ENCODE peak calls at places on chromosomes 7 and 10, in ten cellular contexts. One of them, this sample, is unnamed.

GRCh38 chr7:139059905-139060304 is 24.1 kb upstream of the ZC3HAV1L start:
- DNase-seq in ovary: no peak
- DNase-seq in IMR-90: no peak
- DNase-seq in left lung: no peak
- DNase-seq in substantia nigra: no peak
- DNase-seq in CD4-positive, alpha-beta T cell: no peak
- DNase-seq in PC-3: no peak
- DNase-seq in AG04450: no peak
- DNase-seq in iPS DF 6.9: no peak
- DNase-seq in GM23338: no peak
- DNase-seq in this sample: no peak

GRCh38 chr7:7817748-7818147 is 99.3 kb upstream of the RPA3 start:
- DNase-seq in CD4-positive, alpha-beta T cell: no peak
- DNase-seq in ovary: no peak
- DNase-seq in left lung: no peak
- DNase-seq in iPS DF 6.9: no peak
- DNase-seq in AG04450: no peak
- DNase-seq in IMR-90: no peak
- DNase-seq in GM23338: no peak
- DNase-seq in substantia nigra: no peak
- DNase-seq in PC-3: no peak
- DNase-seq in this sample: no peak

GRCh38 chr7:90242369-90243168 is 2.4 kb upstream of the CFAP69 start:
- DNase-seq in CD4-positive, alpha-beta T cell: no peak
- DNase-seq in GM23338: no peak
- DNase-seq in IMR-90: no peak
- DNase-seq in PC-3: no peak
- DNase-seq in substantia nigra: no peak
- DNase-seq in iPS DF 6.9: no peak
- DNase-seq in ovary: no peak
- DNase-seq in AG04450: no peak
- DNase-seq in left lung: no peak
- DNase-seq in this sample: no peak

GRCh38 chr7:143299840-143300239 is 11.7 kb downstream of the CASP2 start:
- DNase-seq in ovary: no peak
- DNase-seq in AG04450: no peak
- DNase-seq in CD4-positive, alpha-beta T cell: peak
- DNase-seq in GM23338: peak
- DNase-seq in IMR-90: no peak
- DNase-seq in left lung: no peak
- DNase-seq in PC-3: peak
- DNase-seq in iPS DF 6.9: no peak
- DNase-seq in substantia nigra: no peak
- DNase-seq in this sample: no peak

GRCh38 chr10:132497083-132497680 is 40.4 kb upstream of the INPP5A start:
- DNase-seq in left lung: peak
- DNase-seq in ovary: no peak
- DNase-seq in iPS DF 6.9: no peak
- DNase-seq in CD4-positive, alpha-beta T cell: no peak
- DNase-seq in substantia nigra: no peak
- DNase-seq in GM23338: no peak
- DNase-seq in IMR-90: no peak
- DNase-seq in AG04450: no peak
- DNase-seq in PC-3: no peak
- DNase-seq in this sample: no peak

GRCh38 chr10:27535312-27535711 is 31.2 kb downstream of the RAB18 start:
- DNase-seq in GM23338: peak
- DNase-seq in substantia nigra: no peak
- DNase-seq in CD4-positive, alpha-beta T cell: no peak
- DNase-seq in PC-3: no peak
- DNase-seq in AG04450: no peak
- DNase-seq in iPS DF 6.9: no peak
- DNase-seq in left lung: no peak
- DNase-seq in IMR-90: no peak
- DNase-seq in ovary: no peak
- DNase-seq in this sample: no peak

GRCh38 chr10:93189959-93190358 is 116.3 kb downstream of the CYP26A1 start:
- DNase-seq in CD4-positive, alpha-beta T cell: no peak
- DNase-seq in ovary: no peak
- DNase-seq in left lung: no peak
- DNase-seq in iPS DF 6.9: no peak
- DNase-seq in AG04450: no peak
- DNase-seq in substantia nigra: no peak
- DNase-seq in IMR-90: no peak
- DNase-seq in PC-3: peak
- DNase-seq in GM23338: no peak
- DNase-seq in this sample: no peak

GRCh38 chr7:147492621-147493020 is 1097.9 kb upstream of the C7orf33 start:
- DNase-seq in AG04450: no peak
- DNase-seq in left lung: no peak
- DNase-seq in ovary: no peak
- DNase-seq in IMR-90: peak
- DNase-seq in substantia nigra: no peak
- DNase-seq in CD4-positive, alpha-beta T cell: no peak
- DNase-seq in GM23338: no peak
- DNase-seq in iPS DF 6.9: no peak
- DNase-seq in PC-3: peak
- DNase-seq in this sample: no peak

GRCh38 chr10:103660364-103661197 is 167.1 kb downstream of the NEURL1 start:
- DNase-seq in iPS DF 6.9: no peak
- DNase-seq in IMR-90: peak
- DNase-seq in GM23338: no peak
- DNase-seq in left lung: peak
- DNase-seq in ovary: no peak
- DNase-seq in PC-3: no peak
- DNase-seq in AG04450: no peak
- DNase-seq in substantia nigra: no peak
- DNase-seq in CD4-positive, alpha-beta T cell: no peak
- DNase-seq in this sample: no peak

GRCh38 chr10:93745411-93746065 is 12.2 kb upstream of the LGI1 start:
- DNase-seq in ovary: no peak
- DNase-seq in AG04450: no peak
- DNase-seq in GM23338: peak
- DNase-seq in left lung: no peak
- DNase-seq in substantia nigra: no peak
- DNase-seq in PC-3: peak
- DNase-seq in IMR-90: no peak
- DNase-seq in CD4-positive, alpha-beta T cell: no peak
- DNase-seq in iPS DF 6.9: no peak
- DNase-seq in this sample: no peak

GRCh38 chr10:24920907-24921881 is 31.2 kb downstream of the PRTFDC1 start:
- DNase-seq in substantia nigra: no peak
- DNase-seq in CD4-positive, alpha-beta T cell: no peak
- DNase-seq in ovary: peak
- DNase-seq in GM23338: peak
- DNase-seq in iPS DF 6.9: no peak
- DNase-seq in PC-3: peak
- DNase-seq in IMR-90: peak
- DNase-seq in left lung: peak
- DNase-seq in AG04450: peak
- DNase-seq in this sample: peak

GRCh38 chr7:1267016-1267900 is 34.6 kb downstream of the UNCX start:
- DNase-seq in GM23338: no peak
- DNase-seq in substantia nigra: no peak
- DNase-seq in left lung: no peak
- DNase-seq in PC-3: no peak
- DNase-seq in CD4-positive, alpha-beta T cell: no peak
- DNase-seq in AG04450: no peak
- DNase-seq in IMR-90: no peak
- DNase-seq in iPS DF 6.9: no peak
- DNase-seq in ovary: no peak
- DNase-seq in this sample: no peak

DNA sequence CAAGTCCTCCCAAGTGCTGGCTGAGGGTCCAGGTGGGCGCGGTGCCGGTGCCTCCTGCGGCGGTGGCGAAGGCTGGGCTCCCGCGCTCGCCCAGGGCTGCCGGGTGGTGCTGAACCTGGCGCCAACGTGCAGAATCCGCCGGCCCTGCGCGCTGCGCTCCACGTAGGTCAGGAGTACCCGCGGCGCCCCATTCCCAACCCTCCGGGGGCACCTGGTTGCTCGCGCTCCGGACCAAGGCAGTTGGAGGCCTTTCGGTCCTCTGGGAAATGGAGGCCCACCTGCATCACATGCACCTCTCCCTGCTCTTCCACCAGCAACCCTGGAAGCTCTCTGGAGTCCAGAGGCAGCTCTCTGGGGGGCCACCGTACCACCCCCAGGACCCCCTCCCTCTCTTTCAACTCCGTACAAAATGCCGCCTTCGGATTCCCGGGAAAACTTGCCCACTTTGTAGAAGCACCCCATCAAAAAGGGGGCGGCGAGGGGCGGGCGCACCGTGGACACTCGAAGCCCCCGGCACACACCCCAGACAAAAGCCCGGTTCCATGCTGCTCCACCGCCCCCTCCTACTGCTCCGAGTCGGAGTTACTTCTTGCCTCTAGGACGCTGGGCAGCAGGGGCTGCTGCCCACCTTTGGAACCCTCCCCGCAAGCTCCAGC is 706 bp downstream of the SLC16A9 start:
- DNase-seq in CD4-positive, alpha-beta T cell: no peak
- DNase-seq in left lung: peak
- DNase-seq in GM23338: peak
- DNase-seq in PC-3: peak
- DNase-seq in substantia nigra: peak
- DNase-seq in AG04450: no peak
- DNase-seq in IMR-90: no peak
- DNase-seq in iPS DF 6.9: no peak
- DNase-seq in ovary: peak
- DNase-seq in this sample: no peak
- H3K27ac ChIP-seq in CD4-positive, alpha-beta T cell: no peak
- H3K27ac ChIP-seq in left lung: no peak
- H3K27ac ChIP-seq in GM23338: no peak
- H3K27ac ChIP-seq in PC-3: peak
- H3K27ac ChIP-seq in substantia nigra: no peak
- H3K27ac ChIP-seq in AG04450: no peak
- H3K27ac ChIP-seq in IMR-90: no peak
- H3K27ac ChIP-seq in iPS DF 6.9: no peak
- H3K27ac ChIP-seq in ovary: peak
- H3K27ac ChIP-seq in this sample: peak

DNA sequence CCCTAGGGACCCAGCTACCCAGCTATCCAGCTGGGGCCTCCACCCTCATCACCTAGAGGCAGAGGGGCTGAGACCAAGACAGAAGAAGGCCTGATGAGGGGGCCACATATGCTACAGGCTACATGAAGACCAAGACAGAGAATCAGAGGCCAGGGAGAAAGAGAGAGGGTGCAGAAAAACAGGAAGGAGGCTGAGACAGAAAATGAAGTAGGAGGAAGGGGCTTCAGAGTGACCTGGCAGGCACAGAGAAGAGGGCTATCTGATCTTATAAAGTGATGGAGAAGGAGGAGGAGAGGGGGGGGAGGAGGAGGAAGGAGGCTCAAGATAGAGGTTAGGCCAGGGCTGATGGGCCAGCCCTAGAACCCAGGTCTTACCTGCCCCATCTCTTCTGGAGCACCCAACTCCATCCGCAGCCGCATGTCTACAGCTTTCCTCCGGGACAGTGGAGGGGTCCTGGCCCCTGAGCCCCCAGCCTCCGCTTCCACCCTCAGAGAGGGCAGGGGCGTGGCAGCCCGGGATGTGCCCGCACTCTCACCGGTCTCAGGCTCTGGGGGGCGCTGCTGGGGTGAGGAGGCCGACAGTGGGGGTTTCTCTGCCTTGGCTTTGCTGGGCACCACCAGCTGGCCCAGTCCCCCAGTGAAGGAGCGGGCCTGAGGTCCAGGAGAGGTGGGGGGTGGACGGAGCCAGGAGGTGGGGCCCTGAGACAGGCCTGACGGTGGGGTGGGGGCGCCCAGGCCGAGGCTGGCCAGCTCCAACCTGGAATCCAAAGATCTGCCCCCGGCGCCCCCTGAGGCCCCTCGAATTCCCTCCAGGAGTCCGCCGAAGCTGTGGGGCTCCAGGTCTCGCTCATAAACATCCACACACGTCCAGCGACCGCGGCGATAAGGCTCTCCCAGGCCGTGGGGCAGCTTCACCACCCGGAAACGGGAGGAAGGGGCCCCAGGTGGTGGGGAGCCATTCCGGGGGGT is 1.8 kb downstream of the TSC22D4 start:
- DNase-seq in substantia nigra: no peak
- DNase-seq in ovary: peak
- DNase-seq in AG04450: no peak
- DNase-seq in GM23338: peak
- DNase-seq in left lung: no peak
- DNase-seq in PC-3: no peak
- DNase-seq in CD4-positive, alpha-beta T cell: peak
- DNase-seq in IMR-90: no peak
- DNase-seq in iPS DF 6.9: no peak
- DNase-seq in this sample: no peak
- H3K27ac ChIP-seq in substantia nigra: peak
- H3K27ac ChIP-seq in ovary: peak
- H3K27ac ChIP-seq in AG04450: no peak
- H3K27ac ChIP-seq in GM23338: no peak
- H3K27ac ChIP-seq in left lung: peak
- H3K27ac ChIP-seq in PC-3: no peak
- H3K27ac ChIP-seq in CD4-positive, alpha-beta T cell: peak
- H3K27ac ChIP-seq in IMR-90: peak
- H3K27ac ChIP-seq in iPS DF 6.9: no peak
- H3K27ac ChIP-seq in this sample: peak

GRCh38 chr10:96493871-96494525 is 19.7 kb downstream of the TLL2 start:
- DNase-seq in GM23338: no peak
- DNase-seq in PC-3: no peak
- DNase-seq in left lung: no peak
- DNase-seq in CD4-positive, alpha-beta T cell: no peak
- DNase-seq in iPS DF 6.9: no peak
- DNase-seq in substantia nigra: no peak
- DNase-seq in IMR-90: no peak
- DNase-seq in AG04450: no peak
- DNase-seq in ovary: no peak
- DNase-seq in this sample: no peak
- H3K27ac ChIP-seq in GM23338: no peak
- H3K27ac ChIP-seq in PC-3: no peak
- H3K27ac ChIP-seq in left lung: no peak
- H3K27ac ChIP-seq in CD4-positive, alpha-beta T cell: no peak
- H3K27ac ChIP-seq in iPS DF 6.9: no peak
- H3K27ac ChIP-seq in substantia nigra: no peak
- H3K27ac ChIP-seq in IMR-90: no peak
- H3K27ac ChIP-seq in AG04450: no peak
- H3K27ac ChIP-seq in ovary: no peak
- H3K27ac ChIP-seq in this sample: no peak

DNA sequence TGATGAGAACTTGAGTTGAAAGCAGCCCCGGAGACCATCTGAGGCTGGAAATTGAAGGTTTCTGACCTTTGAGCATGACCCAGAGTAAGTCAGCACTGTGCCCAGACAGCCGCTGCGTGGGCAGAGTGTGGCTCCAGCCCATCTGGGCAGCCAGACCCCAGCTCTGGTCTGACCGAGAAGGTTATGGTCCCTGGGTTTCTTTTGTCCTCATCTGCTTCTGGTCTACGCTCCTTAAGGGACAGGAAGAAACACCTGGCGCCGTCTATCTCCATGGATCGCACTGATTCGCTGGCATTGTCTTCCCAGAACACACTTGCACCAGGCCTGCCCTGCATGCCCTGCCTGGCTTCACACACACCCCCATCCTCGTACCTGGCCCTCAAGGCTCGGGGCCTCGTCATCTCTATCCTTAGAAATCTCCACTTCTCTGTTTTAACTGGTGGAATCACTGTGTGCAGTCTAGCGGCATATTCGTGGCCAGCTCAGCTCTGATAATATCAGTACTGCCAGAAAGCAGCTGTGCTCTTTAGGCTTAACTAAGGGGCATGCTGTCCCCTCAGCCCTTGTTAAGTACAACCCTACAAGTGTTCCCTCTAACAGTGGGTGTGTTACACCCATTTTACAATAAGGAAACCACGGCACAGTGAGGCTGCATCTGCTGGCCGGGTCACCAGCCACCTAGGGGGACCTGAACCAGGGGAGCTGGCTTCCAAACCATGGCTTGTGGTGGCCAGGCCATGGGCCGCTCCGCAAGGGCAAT is 127.7 kb downstream of the ADCY1 start:
- DNase-seq in IMR-90: no peak
- DNase-seq in PC-3: no peak
- DNase-seq in CD4-positive, alpha-beta T cell: no peak
- DNase-seq in left lung: no peak
- DNase-seq in iPS DF 6.9: no peak
- DNase-seq in GM23338: no peak
- DNase-seq in substantia nigra: no peak
- DNase-seq in AG04450: no peak
- DNase-seq in ovary: peak
- DNase-seq in this sample: no peak
- H3K27ac ChIP-seq in IMR-90: no peak
- H3K27ac ChIP-seq in PC-3: no peak
- H3K27ac ChIP-seq in CD4-positive, alpha-beta T cell: no peak
- H3K27ac ChIP-seq in left lung: no peak
- H3K27ac ChIP-seq in iPS DF 6.9: no peak
- H3K27ac ChIP-seq in GM23338: no peak
- H3K27ac ChIP-seq in substantia nigra: no peak
- H3K27ac ChIP-seq in AG04450: no peak
- H3K27ac ChIP-seq in ovary: no peak
- H3K27ac ChIP-seq in this sample: no peak

This sample was measured in caudate nucleus.